ENCODE peak calls at places on chromosomes 6 and 20, in six cellular contexts. X is IMR-90, M is tibial artery, D is heart right ventricle, C is mesenchymal stem cell, Z is fibroblast of lung. V is an unnamed sample.

GRCh38 chr6:169224185-169224695 is 29.4 kb downstream of the THBS2 start:
- DNase-seq in X (peak; percentile 92), D (no peak), M (no peak), Z (peak; percentile 74), C (no peak), V (peak; percentile 93)

GRCh38 chr6:27562027-27562410 is 89.1 kb upstream of the ZNF184 start:
- DNase-seq in X (no peak), M (no peak), Z (no peak), C (no peak), D (no peak), V (no peak)

GRCh38 chr6:7215140-7215539 is 97.9 kb downstream of the SSR1 start:
- DNase-seq in Z (peak; percentile 75), X (peak; percentile 70), C (peak; percentile 47), D (no peak), M (no peak), V (no peak)

GRCh38 chr6:3321875-3322274 is 63.1 kb downstream of the PSMG4 start:
- DNase-seq in X (no peak), C (no peak), M (no peak), D (no peak), Z (no peak), V (no peak)

GRCh38 chr6:4930025-4930692 is 73.7 kb downstream of the RPP40 start:
- DNase-seq in M (no peak), C (no peak), X (no peak), Z (no peak), D (no peak), V (no peak)

GRCh38 chr6:42136508-42137191 is 5.8 kb downstream of the C6orf132 start:
- DNase-seq in Z (peak; percentile 41), M (no peak), C (peak; percentile 71), X (peak; percentile 85), D (no peak), V (peak; percentile 93)

GRCh38 chr20:24910461-24910860 is 38.6 kb upstream of the CST7 start:
- DNase-seq in Z (no peak), D (no peak), M (no peak), X (no peak), C (no peak), V (no peak)

GRCh38 chr6:14265049-14266021 is 147.8 kb downstream of the CD83 start:
- DNase-seq in M (no peak), Z (no peak), C (no peak), X (no peak), D (no peak), V (no peak)

GRCh38 chr20:20022498-20022897 is 5.3 kb downstream of the NAA20 start:
- DNase-seq in C (no peak), Z (no peak), X (no peak), D (no peak), M (no peak), V (no peak)

GRCh38 chr6:16543491-16543890 is 217.8 kb downstream of the ATXN1 start:
- DNase-seq in D (no peak), X (no peak), M (no peak), Z (no peak), C (no peak), V (peak; percentile 6)

GRCh38 chr6:28838289-28838633 is 85.5 kb downstream of the TRIM27 start:
- DNase-seq in Z (peak; percentile 82), C (peak; percentile 87), M (no peak), D (peak; percentile 32), X (peak; percentile 70), V (peak; percentile 84)

GRCh38 chr6:4883298-4883697 is 107.1 kb downstream of the CDYL start:
- DNase-seq in D (no peak), M (no peak), C (no peak), X (no peak), Z (no peak), V (no peak)

GRCh38 chr6:23692184-23692583 is 433.8 kb upstream of the NRSN1 start:
- DNase-seq in Z (no peak), M (no peak), C (no peak), D (no peak), X (no peak), V (no peak)

GRCh38 chr6:116461563-116462507 is 660 bp downstream of the CALHM6 start:
- DNase-seq in M (peak; percentile 67), X (peak; percentile 47), C (peak; percentile 47), Z (peak; percentile 50), D (peak; percentile 46), V (peak; percentile 91)

GRCh38 chr20:59925359-59925758 is 8.1 kb downstream of the SYCP2 start:
- DNase-seq in X (no peak), C (no peak), Z (no peak), D (no peak), M (no peak), V (no peak)

GRCh38 chr20:32988008-32988407 is 16.2 kb downstream of the SUN5 start:
- DNase-seq in C (no peak), X (no peak), D (peak; percentile 50), Z (no peak), M (no peak), V (no peak)

GRCh38 chr20:41334036-41334435 is 6.6 kb upstream of the LPIN3 start:
- DNase-seq in X (no peak), C (no peak), M (no peak), D (no peak), Z (no peak), V (peak; percentile 34)

GRCh38 chr6:10315631-10316145 is 99.2 kb downstream of the TFAP2A start:
- DNase-seq in D (no peak), Z (no peak), X (no peak), M (no peak), C (peak; percentile 14), V (no peak)

GRCh38 chr6:163429858-163430448 is 15.4 kb downstream of the QKI start:
- DNase-seq in Z (no peak), M (no peak), D (no peak), X (no peak), C (no peak), V (no peak)
- H3K4me1 ChIP-seq in Z (no peaks in the 10 kb centered on the region), M (peaks cover 40% of the 10 kb centered on the region), D (peaks cover 100% of the 10 kb centered on the region), X (peaks cover 12% of the 10 kb centered on the region), C (peaks cover 1% of the 10 kb centered on the region), V (peaks cover 12% of the 10 kb centered on the region)

GRCh38 chr6:46898011-46898410 is 23.7 kb downstream of the ADGRF5 start:
- DNase-seq in Z (no peak), C (no peak), D (no peak), M (no peak), X (no peak), V (no peak)

GRCh38 chr6:46903175-46903574 is 18.6 kb downstream of the ADGRF5 start:
- DNase-seq in C (peak; percentile 33), D (peak; percentile 26), M (no peak), Z (no peak), X (no peak), V (no peak)

GRCh38 chr6:46900266-46900665 is 21.5 kb downstream of the ADGRF5 start:
- DNase-seq in C (peak; percentile 14), M (no peak), D (no peak), X (no peak), Z (peak; percentile 30), V (no peak)

GRCh38 chr6:46901747-46902362 is 19.9 kb downstream of the ADGRF5 start:
- DNase-seq in C (no peak), D (no peak), M (no peak), X (no peak), Z (peak; percentile 16), V (no peak)

DNA sequence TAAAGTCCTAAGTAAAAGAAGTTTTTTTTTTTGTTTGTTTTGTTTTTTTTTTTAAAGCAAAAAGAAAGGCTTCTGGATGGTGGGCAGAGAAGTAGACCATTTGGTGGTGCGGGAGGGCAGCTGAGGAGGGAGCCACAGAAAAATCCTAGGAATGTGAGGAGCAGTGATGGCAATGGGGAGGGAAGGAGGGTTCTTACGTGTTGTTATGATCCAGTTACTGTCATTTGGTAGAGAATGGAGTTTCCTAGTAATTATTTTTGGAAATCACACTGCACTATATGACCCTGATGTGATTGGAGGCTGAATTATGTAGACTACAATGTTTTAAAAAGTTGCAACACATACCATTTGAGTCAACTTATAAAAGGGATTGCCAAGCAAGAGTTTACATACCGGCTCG is 22.1 kb downstream of the ADGRF5 start:
- DNase-seq in X (no peak), Z (peak; percentile 57), M (no peak), C (peak; percentile 18), D (no peak), V (no peak)
- H3K27ac ChIP-seq in X (no peak overlapping the region), Z (peak overlapping the region; percentile 44), M (no peak overlapping the region), C (no peak overlapping the region), D (peak overlapping the region; percentile 40), V (no peak overlapping the region)

GRCh38 chr20:57746832-57747404 is 37.1 kb upstream of the PMEPA1 start:
- DNase-seq in D (no peak), Z (no peak), C (no peak), M (no peak), X (no peak), V (no peak)

GRCh38 chr20:57748601-57749130 is 38.9 kb upstream of the PMEPA1 start:
- DNase-seq in C (peak; percentile 13), Z (peak; percentile 43), M (peak; percentile 98), X (peak; percentile 50), D (peak; percentile 82), V (peak; percentile 96)

GRCh38 chr20:57746201-57746600 is 36.4 kb upstream of the PMEPA1 start:
- DNase-seq in X (no peak), M (no peak), C (no peak), Z (no peak), D (no peak), V (no peak)

GRCh38 chr20:57749131-57749690 is 39.4 kb upstream of the PMEPA1 start:
- DNase-seq in M (no peak), C (no peak), Z (no peak), X (no peak), D (no peak), V (no peak)

DNA sequence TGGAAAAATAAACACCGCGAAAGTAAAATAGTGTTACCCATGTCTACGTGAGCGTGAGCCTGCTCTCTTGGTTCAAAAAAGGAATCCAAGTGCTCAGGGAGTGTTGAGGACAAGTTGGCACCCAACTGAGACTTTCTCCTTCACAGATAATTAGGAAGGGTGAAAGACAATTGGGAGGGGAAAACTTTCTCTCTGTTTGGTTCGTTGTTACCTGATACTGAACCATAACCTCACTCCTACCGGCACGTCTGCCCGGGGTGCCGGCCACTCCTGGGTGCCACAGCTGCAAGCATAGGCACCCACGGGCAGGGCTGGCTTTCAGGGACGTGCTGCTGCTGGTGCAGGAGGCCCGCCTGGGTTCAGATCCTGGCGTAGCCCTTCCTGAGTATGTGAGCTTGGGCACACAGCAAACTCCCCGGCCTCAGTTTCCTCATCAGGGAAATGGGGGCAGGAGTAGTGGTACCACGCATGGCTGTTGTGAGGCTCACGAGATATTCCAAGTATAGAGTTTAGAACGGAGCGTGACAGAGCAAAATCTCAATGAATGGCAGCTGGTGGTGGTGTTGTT is 38.2 kb upstream of the PMEPA1 start:
- DNase-seq in Z (no peak), C (no peak), D (no peak), X (no peak), M (peak; percentile 81), V (no peak)
- H3K4me3 ChIP-seq in Z (no peak overlapping the region), C (peak overlapping the region; percentile 72), D (no peak overlapping the region), X (no peak overlapping the region), M (peak overlapping the region; percentile 32), V (peak overlapping the region; percentile 69)

GRCh38 chr6:1383729-1384548 is 5.4 kb upstream of the FOXF2 start:
- DNase-seq in M (no peak), X (no peak), C (no peak), D (no peak), Z (peak; percentile 72), V (peak; percentile 82)

GRCh38 chr6:1382331-1382882 is 7.0 kb upstream of the FOXF2 start:
- DNase-seq in C (no peak), Z (peak; percentile 84), X (no peak), M (no peak), D (no peak), V (peak; percentile 83)

GRCh38 chr6:1384549-1385128 is 4.7 kb upstream of the FOXF2 start:
- DNase-seq in D (no peak), X (no peak), Z (peak; percentile 28), M (no peak), C (no peak), V (peak; percentile 83)

GRCh38 chr6:1381397-1382330 is 7.7 kb upstream of the FOXF2 start:
- DNase-seq in M (no peak), D (peak; percentile 55), C (no peak), X (no peak), Z (peak; percentile 50), V (peak; percentile 96)

GRCh38 chr6:1382883-1383728 is 6.3 kb upstream of the FOXF2 start:
- DNase-seq in C (no peak), M (no peak), X (no peak), D (no peak), Z (peak; percentile 43), V (peak; percentile 83)
- H3K4me1 ChIP-seq in C (peaks cover 39% of the 10 kb centered on the region), M (peaks cover 59% of the 10 kb centered on the region), X (peaks cover 8% of the 10 kb centered on the region), D (peaks cover 45% of the 10 kb centered on the region), Z (peaks cover 16% of the 10 kb centered on the region), V (no peaks in the 10 kb centered on the region)

V was measured in osteoblast.